ENCODE peak calls at places on chromosomes 5 and 9, in four cellular contexts. V is HCT116, E is mammary epithelial cell, R is GM23248. M is an unnamed sample.

GRCh38 chr9:87830446-87830845 is 52.2 kb upstream of the SPATA31E1 start:
- DNase-seq in V (no peak), E (peak; percentile 64), R (no peak), M (no peak)

GRCh38 chr9:72947987-72948465 is 4.8 kb downstream of the ALDH1A1 start:
- DNase-seq in V (no peak), E (no peak), R (no peak), M (no peak)

GRCh38 chr5:56819027-56819881 is 3.9 kb downstream of the MAP3K1 start:
- DNase-seq in V (no peak), E (peak; percentile 52), R (no peak), M (peak; percentile 8)

GRCh38 chr9:107648153-107648716 is 158.7 kb upstream of the KLF4 start:
- DNase-seq in V (no peak), E (no peak), R (peak; percentile 52), M (peak; percentile 31)

GRCh38 chr9:515665-516064 is 301.0 kb downstream of the DOCK8 start:
- DNase-seq in V (no peak), E (no peak), R (no peak), M (no peak)

GRCh38 chr9:32899181-32899580 is 102.2 kb downstream of the APTX start:
- DNase-seq in V (no peak), E (peak; percentile 47), R (peak; percentile 61), M (peak; percentile 36)

GRCh38 chr9:91809581-91810285 is 140.3 kb downstream of the ROR2 start:
- DNase-seq in V (no peak), E (peak; percentile 38), R (peak; percentile 89), M (peak; percentile 48)

GRCh38 chr5:14277407-14278320 is 134.5 kb downstream of the TRIO start:
- DNase-seq in V (no peak), E (no peak), R (peak; percentile 46), M (no peak)

GRCh38 chr9:70902171-70902570 is 219.2 kb downstream of the TRPM3 start:
- DNase-seq in V (no peak), E (peak; percentile 70), R (peak; percentile 41), M (peak; percentile 43)

GRCh38 chr9:8857330-8858249 is 1058.0 kb upstream of the DMAC1 start:
- DNase-seq in V (no peak), E (peak; percentile 3), R (peak; percentile 32), M (peak; percentile 22)

GRCh38 chr9:135373151-135373685 is 106.4 kb upstream of the PPP1R26 start:
- DNase-seq in V (no peak), E (no peak), R (no peak), M (no peak)

GRCh38 chr5:40879163-40879942 is 29.9 kb upstream of the C7 start:
- DNase-seq in V (peak; percentile 13), E (peak; percentile 13), R (peak; percentile 59), M (peak; percentile 4)

GRCh38 chr9:130359819-130360218 is 84.9 kb upstream of the ASS1 start:
- DNase-seq in V (no peak), E (no peak), R (no peak), M (no peak)

GRCh38 chr9:128945798-128946501 is 1.5 kb downstream of the DOLK start:
- DNase-seq in V (no peak), E (no peak), R (no peak), M (no peak)

GRCh38 chr9:93906182-93906880 is 48.8 kb downstream of the BARX1 start:
- DNase-seq in V (no peak), E (no peak), R (no peak), M (no peak)

GRCh38 chr9:134965851-134966250 is 48.1 kb upstream of the FCN1 start:
- DNase-seq in V (no peak), E (no peak), R (no peak), M (no peak)

GRCh38 chr9:128160603-128160987 is 530 bp downstream of the BBLN start:
- DNase-seq in V (no peak), E (no peak), R (peak; percentile 82), M (no peak)

GRCh38 chr5:133247881-133248642 is 196.2 kb downstream of the HSPA4 start:
- DNase-seq in V (peak; percentile 60), E (no peak), R (peak; percentile 38), M (no peak)

GRCh38 chr5:96258692-96259091 is 174.4 kb downstream of the PCSK1 start:
- DNase-seq in V (no peak), E (no peak), R (no peak), M (no peak)
- H3K4me1 ChIP-seq in V (peaks cover 4% of the 10 kb centered on the region), E (peaks cover 55% of the 10 kb centered on the region), R (peaks cover 64% of the 10 kb centered on the region), M (peaks cover 44% of the 10 kb centered on the region)

DNA sequence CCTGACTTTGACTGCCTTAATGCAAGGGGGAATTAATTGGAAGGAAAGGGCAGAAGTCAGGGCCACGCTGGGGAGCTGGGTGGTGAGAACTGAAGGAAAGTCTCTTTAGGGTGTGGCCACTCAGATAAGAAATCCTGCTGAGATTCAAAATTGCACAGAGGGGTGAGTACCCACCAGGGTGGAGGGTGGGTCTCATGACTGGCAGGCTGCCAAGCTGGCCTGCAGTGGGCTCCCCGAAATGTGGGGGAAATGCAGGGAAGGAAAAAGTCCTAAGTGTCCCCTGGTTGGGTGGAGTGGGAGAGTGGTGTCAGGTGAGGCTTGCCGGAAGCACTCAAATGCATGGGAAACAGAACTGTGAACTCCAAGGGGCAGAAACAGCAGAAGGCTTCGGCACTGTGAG is 24.1 kb downstream of the TSPAN17 start:
- DNase-seq in V (no peak), E (no peak), R (no peak), M (no peak)
- TF ChIP-seq EZH2 in V (no peak), E (no peak), R (no peak), M (no peak)

DNA sequence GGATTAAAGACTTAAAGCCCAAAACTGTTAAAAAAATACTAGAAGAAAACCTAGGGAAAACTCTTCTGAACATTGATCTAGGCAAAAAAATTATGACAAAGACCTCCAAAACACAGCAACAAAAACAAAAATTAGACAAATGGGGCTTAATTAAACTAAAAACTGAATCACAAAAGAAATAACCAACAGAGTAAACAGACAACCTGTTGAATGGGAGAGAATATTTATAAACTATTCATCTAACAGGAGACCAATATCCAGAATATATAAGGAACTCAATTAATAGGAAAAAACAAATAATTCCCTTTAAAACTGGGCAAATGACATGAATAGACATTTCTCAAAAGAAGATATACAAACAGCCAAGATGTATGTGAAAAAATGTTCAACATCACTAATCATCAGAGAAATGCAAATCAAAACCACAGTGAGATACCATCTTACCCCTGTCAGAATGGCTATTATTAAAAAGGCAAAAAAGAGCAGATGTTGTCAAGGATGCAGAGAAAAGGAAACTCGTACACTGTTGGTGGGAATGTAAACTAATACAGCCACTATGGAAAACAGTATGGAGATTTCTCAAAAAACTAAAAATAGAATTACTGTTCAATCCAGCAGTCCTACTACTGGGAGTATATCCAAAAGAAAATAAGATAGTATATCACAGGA is 50.2 kb upstream of the TLX3 start:
- DNase-seq in V (no peak), E (no peak), R (no peak), M (peak; percentile 6)
- H2AFZ ChIP-seq in V (no peak overlapping the region), E (no peak overlapping the region), R (no peak overlapping the region), M (no peak overlapping the region)

GRCh38 chr9:89536145-89536574 is 38.2 kb upstream of the SEMA4D start:
- DNase-seq in V (no peak), E (no peak), R (no peak), M (no peak)
- H3K4me1 ChIP-seq in V (no peaks in the 10 kb centered on the region), E (no peaks in the 10 kb centered on the region), R (no peaks in the 10 kb centered on the region), M (no peaks in the 10 kb centered on the region)